ENCODE peak calls at places on chromosome 12, in seven cellular contexts. I is fibroblast of mammary gland; Q is stimulated activated CD4-positive, alpha-beta T cell treated with anti-CD3 and anti-CD28 coated beads, Interleukin-1b, Interleukin-23, amount 100 ng/mL, for 48 hours; P is Right ventricle myocardium superior; U is mesendoderm; A is cerebellum; R is CD8-positive, alpha-beta T cell. S is an unnamed sample.

GRCh38 chr12:49364989-49365388 is 2.3 kb upstream of the SPATS2 start:
- DNase-seq in R (no peak), U (no peak), Q (no peak), A (no peak), P (no peak), I (peak; percentile 95), S (no peak)

GRCh38 chr12:90111646-90112565 is 403.3 kb upstream of the ATP2B1 start:
- DNase-seq in I (no peak), A (peak; percentile 72), Q (no peak), P (no peak), R (no peak), U (no peak), S (no peak)

GRCh38 chr12:51798507-51798906 is 50.0 kb downstream of the FIGNL2 start:
- DNase-seq in U (no peak), Q (no peak), I (no peak), A (no peak), R (no peak), P (no peak), S (no peak)

GRCh38 chr12:124910561-124911478 is 3.6 kb downstream of the UBC start:
- DNase-seq in U (peak; percentile 30), R (no peak), I (peak; percentile 56), Q (no peak), P (no peak), A (no peak), S (no peak)

GRCh38 chr12:121590476-121591143 is 9.8 kb upstream of the KDM2B start:
- DNase-seq in A (no peak), U (peak; percentile 70), Q (peak; percentile 72), I (peak; percentile 87), P (no peak), R (peak; percentile 54), S (peak; percentile 91)

GRCh38 chr12:127162307-127162706 is 1104.7 kb upstream of the TMEM132C start:
- DNase-seq in R (no peak), A (no peak), Q (no peak), I (no peak), P (no peak), U (peak; percentile 80), S (peak; percentile 10)

GRCh38 chr12:8771072-8771471 is 51.3 kb upstream of the A2ML1 start:
- DNase-seq in I (no peak), A (no peak), Q (no peak), P (no peak), R (no peak), U (peak; percentile 78), S (no peak)

GRCh38 chr12:132282950-132283771 is 46.2 kb downstream of the GALNT9 start:
- DNase-seq in Q (no peak), R (no peak), I (no peak), U (peak; percentile 68), A (no peak), P (no peak), S (peak; percentile 9)

GRCh38 chr12:50467441-50467840 is 37.3 kb upstream of the DIP2B start:
- DNase-seq in I (no peak), R (no peak), Q (no peak), A (no peak), U (no peak), P (no peak), S (no peak)

GRCh38 chr12:109157986-109158385 is 41.6 kb downstream of the ACACB start:
- DNase-seq in I (no peak), Q (no peak), A (no peak), R (no peak), U (no peak), P (no peak), S (no peak)

GRCh38 chr12:47949441-47950341 is 13.7 kb upstream of the TMEM106C start:
- DNase-seq in Q (peak; percentile 48), P (peak; percentile 88), I (peak; percentile 77), R (peak; percentile 15), U (peak; percentile 80), A (peak; percentile 33), S (peak; percentile 35)

GRCh38 chr12:57128519-57129247 is 400 bp downstream of the LRP1 start:
- DNase-seq in P (peak; percentile 44), I (no peak), Q (no peak), A (no peak), R (no peak), U (peak; percentile 51), S (no peak)

GRCh38 chr12:19847294-19848059 is 408.2 kb downstream of the AEBP2 start:
- DNase-seq in A (no peak), P (no peak), I (peak; percentile 67), R (no peak), U (no peak), Q (no peak), S (no peak)

GRCh38 chr12:124369055-124369900 is 74.4 kb downstream of the RFLNA start:
- DNase-seq in R (no peak), I (peak; percentile 94), U (no peak), P (peak; percentile 95), A (peak; percentile 77), Q (no peak), S (no peak)